ENCODE peak calls at places on chromosomes 4 and X, in nine cellular contexts. I is SK-MEL-5; Z is stimulated activated CD4-positive, alpha-beta T cell treated with anti-CD3 and anti-CD28 coated beads, Interleukin-12 subunit alpha, Interleukin-12 subunit beta, amount 100 ng/mL, for 48 hours; B is amniotic stem cell; E is kidney tubule cell; Y is EL; U is stimulated activated CD8-positive, alpha-beta memory T cell treated with anti-CD3 and anti-CD28 coated beads, Interleukin-2, amount 100 ng/mL, for 1 hour; X is AG10803; R is endothelial cell. Q is an unnamed sample.

GRCh38 chrX:68433155-68433980 is at the start of gene OPHN1:
- DNase-seq in R (peak), I (peak), X (peak), Z (no peak), U (no peak), Y (peak), B (peak), E (peak), Q (peak)

GRCh38 chr4:10275696-10276095 is 159.1 kb upstream of the WDR1 start:
- DNase-seq in Y (no peak), Z (no peak), B (no peak), R (no peak), U (no peak), E (peak), I (no peak), X (peak), Q (no peak)

GRCh38 chrX:119398587-119398973 is 556 bp upstream of the SLC25A43 start:
- DNase-seq in Z (no peak), Y (no peak), E (no peak), R (no peak), I (no peak), B (no peak), U (no peak), X (peak), Q (no peak)

GRCh38 chr4:4507923-4508322 is 33.9 kb downstream of the STX18 start:
- DNase-seq in E (peak), B (no peak), I (peak), X (no peak), Y (no peak), R (no peak), U (no peak), Z (no peak), Q (no peak)

GRCh38 chr4:159048166-159048886 is 54.6 kb upstream of the RAPGEF2 start:
- DNase-seq in X (peak), I (peak), Z (no peak), Y (peak), B (no peak), U (no peak), E (peak), R (no peak), Q (peak)

GRCh38 chr4:156976147-156976546 is 4.5 kb upstream of the PDGFC start:
- DNase-seq in I (no peak), B (no peak), Y (peak), Z (no peak), X (peak), E (peak), U (no peak), R (no peak), Q (peak)

GRCh38 chrX:110402091-110402854 is 43.6 kb downstream of the RTL9 start:
- DNase-seq in X (peak), U (no peak), E (peak), B (peak), Z (no peak), Y (peak), I (no peak), R (no peak), Q (peak)

GRCh38 chrX:147853701-147854100 is 58.0 kb upstream of the FMR1 start:
- DNase-seq in E (no peak), B (no peak), R (peak), X (no peak), U (no peak), I (peak), Y (no peak), Z (no peak), Q (no peak)

GRCh38 chr4:102451266-102451665 is 49.9 kb upstream of the NFKB1 start:
- DNase-seq in X (no peak), E (no peak), Z (no peak), B (no peak), R (no peak), I (no peak), U (no peak), Y (no peak), Q (no peak)

Q was measured in NCI-H226.